ENCODE peak calls at places on chromosome 14, in ten cellular contexts. S is psoas muscle, D is dermis microvascular lymphatic vessel endothelial cell, Y is HS-27A, X is colonic mucosa, Z is GM12865, F is DND-41, O is KBM-7, H is left ventricle myocardium superior, W is RKO. P is an unnamed sample.

GRCh38 chr14:56065621-56066295 is 52.5 kb upstream of the PELI2 start:
- DNase-seq in S (no peak), D (no peak), Y (no peak), X (no peak), Z (no peak), F (no peak), O (no peak), H (no peak), W (no peak), P (no peak)

GRCh38 chr14:85535916-85536834 is 6.2 kb downstream of the FLRT2 start:
- DNase-seq in S (no peak), D (peak), Y (peak), X (no peak), Z (no peak), F (no peak), O (peak), H (no peak), W (peak), P (no peak)

GRCh38 chr14:96512122-96512521 is 9.9 kb downstream of the PAPOLA start:
- DNase-seq in S (no peak), D (no peak), Y (no peak), X (no peak), Z (no peak), F (no peak), O (no peak), H (no peak), W (no peak), P (no peak)

GRCh38 chr14:60171690-60172089 is 6.5 kb upstream of the DHRS7 start:
- DNase-seq in S (no peak), D (no peak), Y (no peak), X (no peak), Z (no peak), F (no peak), O (no peak), H (no peak), W (no peak), P (no peak)

GRCh38 chr14:61280092-61280525 is 1.0 kb downstream of the TMEM30B start:
- DNase-seq in S (no peak), D (no peak), Y (no peak), X (peak), Z (no peak), F (no peak), O (no peak), H (peak), W (no peak), P (no peak)

GRCh38 chr14:54776361-54777001 is 126.1 kb downstream of the GCH1 start:
- DNase-seq in S (peak), D (peak), Y (peak), X (no peak), Z (peak), F (peak), O (peak), H (peak), W (no peak), P (no peak)

GRCh38 chr14:64731141-64731581 is 26.9 kb downstream of the PLEKHG3 start:
- DNase-seq in S (peak), D (no peak), Y (no peak), X (no peak), Z (no peak), F (no peak), O (no peak), H (no peak), W (no peak), P (no peak)

GRCh38 chr14:24818054-24818822 is 184.2 kb upstream of the GZMB start:
- DNase-seq in S (no peak), D (peak), Y (no peak), X (peak), Z (no peak), F (no peak), O (no peak), H (no peak), W (no peak), P (no peak)

GRCh38 chr14:93285048-93285447 is 47.8 kb downstream of the BTBD7 start:
- DNase-seq in S (no peak), D (no peak), Y (no peak), X (no peak), Z (peak), F (no peak), O (no peak), H (no peak), W (no peak), P (no peak)

GRCh38 chr14:75981426-75981825 is 369 bp downstream of the TGFB3 start:
- DNase-seq in S (no peak), D (peak), Y (no peak), X (no peak), Z (peak), F (peak), O (no peak), H (peak), W (peak), P (no peak)

GRCh38 chr14:99137913-99138571 is 134.0 kb downstream of the BCL11B start:
- DNase-seq in S (no peak), D (no peak), Y (no peak), X (no peak), Z (peak), F (no peak), O (no peak), H (no peak), W (no peak), P (no peak)

GRCh38 chr14:68140111-68140741 is 320.6 kb downstream of the RAD51B start:
- DNase-seq in S (no peak), D (peak), Y (peak), X (peak), Z (no peak), F (no peak), O (no peak), H (no peak), W (peak), P (no peak)

GRCh38 chr14:87149583-87150354 is 843.2 kb downstream of the GALC start:
- DNase-seq in S (no peak), D (no peak), Y (no peak), X (no peak), Z (no peak), F (no peak), O (no peak), H (no peak), W (no peak), P (no peak)

GRCh38 chr14:78644824-78645559 is 474.8 kb downstream of the NRXN3 start:
- DNase-seq in S (no peak), D (no peak), Y (no peak), X (no peak), Z (no peak), F (no peak), O (no peak), H (no peak), W (no peak), P (no peak)

GRCh38 chr14:63308723-63309317 is 9.9 kb downstream of the GPHB5 start:
- DNase-seq in S (no peak), D (peak), Y (no peak), X (no peak), Z (peak), F (peak), O (peak), H (no peak), W (peak), P (no peak)

GRCh38 chr14:93005838-93006237 is 82.9 kb downstream of the CHGA start:
- DNase-seq in S (no peak), D (no peak), Y (no peak), X (no peak), Z (no peak), F (no peak), O (no peak), H (no peak), W (no peak), P (peak)

GRCh38 chr14:39177168-39177545 is 2.1 kb downstream of the PNN start:
- DNase-seq in S (no peak), D (no peak), Y (no peak), X (no peak), Z (no peak), F (no peak), O (no peak), H (no peak), W (no peak), P (no peak)

GRCh38 chr14:100104523-100105300 is 39.5 kb downstream of the EVL start:
- DNase-seq in S (no peak), D (peak), Y (peak), X (no peak), Z (no peak), F (no peak), O (no peak), H (no peak), W (no peak), P (no peak)

GRCh38 chr14:34693228-34693939 is 21.0 kb downstream of the CFL2 start:
- DNase-seq in S (peak), D (no peak), Y (no peak), X (peak), Z (no peak), F (no peak), O (peak), H (peak), W (no peak), P (no peak)

GRCh38 chr14:76271371-76271770 is 104.6 kb upstream of the ESRRB start:
- DNase-seq in S (no peak), D (no peak), Y (no peak), X (no peak), Z (no peak), F (no peak), O (no peak), H (no peak), W (no peak), P (peak)

GRCh38 chr14:59037620-59038019 is 150.8 kb upstream of the DAAM1 start:
- DNase-seq in S (no peak), D (no peak), Y (no peak), X (no peak), Z (no peak), F (no peak), O (no peak), H (no peak), W (no peak), P (no peak)

P was measured in caudate nucleus.